ENCODE peak calls at places on chromosomes 12 and 14, in four cellular contexts. J is colonic mucosa, S is tibial artery, K is tibial nerve. A is an unnamed sample.

GRCh38 chr14:38958589-38958988 is 144.4 kb downstream of the SEC23A start:
- DNase-seq in J (no peak), S (no peak), K (no peak), A (no peak)

GRCh38 chr12:8907513-8907912 is 6.8 kb upstream of the PHC1 start:
- DNase-seq in J (no peak), S (no peak), K (no peak), A (no peak)

GRCh38 chr14:34243001-34243400 is 219.0 kb downstream of the SPTSSA start:
- DNase-seq in J (no peak), S (no peak), K (no peak), A (no peak)

GRCh38 chr12:98344034-98344565 is 171.3 kb upstream of the TMPO start:
- DNase-seq in J (no peak), S (no peak), K (no peak), A (no peak)

GRCh38 chr14:51157012-51157411 is 62.1 kb upstream of the TRIM9 start:
- DNase-seq in J (no peak), S (no peak), K (no peak), A (no peak)

GRCh38 chr12:66514581-66514980 is 164.3 kb downstream of the GRIP1 start:
- DNase-seq in J (no peak), S (no peak), K (no peak), A (no peak)

GRCh38 chr14:24072436-24072835 is 1.1 kb downstream of the CPNE6 start:
- DNase-seq in J (no peak), S (no peak), K (no peak), A (no peak)

GRCh38 chr14:96098309-96098998 is 59.3 kb downstream of the C14orf132 start:
- DNase-seq in J (peak; percentile 51), S (peak; percentile 35), K (no peak), A (no peak)

GRCh38 chr14:50835280-50835679 is 4.3 kb upstream of the NIN start:
- DNase-seq in J (no peak), S (no peak), K (no peak), A (no peak)

DNA sequence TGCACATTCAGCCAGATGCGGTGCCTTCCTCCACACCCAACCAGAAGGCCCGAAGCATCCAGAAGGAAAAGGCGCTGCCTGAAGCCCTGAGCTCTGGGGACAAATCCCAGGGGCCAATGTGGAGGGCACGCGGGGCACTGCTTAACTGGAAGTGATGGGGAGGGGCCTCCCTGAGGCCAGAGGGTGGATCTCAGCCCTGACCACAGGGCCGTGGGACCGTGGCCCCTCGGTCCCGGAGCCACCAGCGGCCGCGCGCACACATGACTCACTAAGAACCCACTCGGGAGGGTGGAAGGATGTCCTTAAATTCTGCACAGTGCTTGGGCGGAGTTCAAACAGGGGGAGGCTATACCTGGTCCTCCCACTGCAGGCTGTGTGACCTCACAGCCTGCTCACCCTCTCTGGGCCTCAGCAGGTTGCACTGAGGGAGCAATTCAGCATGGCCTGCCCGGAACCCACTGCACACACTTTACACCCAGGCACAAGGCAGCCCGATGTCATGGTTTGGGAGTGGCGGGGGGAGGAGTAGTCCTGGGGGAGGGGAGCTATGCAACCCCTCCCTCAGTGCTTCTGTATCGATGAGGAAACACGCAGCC is 89.5 kb downstream of the RFLNA start:
- DNase-seq in J (no peak), S (no peak), K (no peak), A (no peak)
- H3K4me1 ChIP-seq in J (peaks cover 7% of the 10 kb centered on the region), S (peaks cover 20% of the 10 kb centered on the region), K (no peaks in the 10 kb centered on the region), A (peaks cover 4% of the 10 kb centered on the region)

DNA sequence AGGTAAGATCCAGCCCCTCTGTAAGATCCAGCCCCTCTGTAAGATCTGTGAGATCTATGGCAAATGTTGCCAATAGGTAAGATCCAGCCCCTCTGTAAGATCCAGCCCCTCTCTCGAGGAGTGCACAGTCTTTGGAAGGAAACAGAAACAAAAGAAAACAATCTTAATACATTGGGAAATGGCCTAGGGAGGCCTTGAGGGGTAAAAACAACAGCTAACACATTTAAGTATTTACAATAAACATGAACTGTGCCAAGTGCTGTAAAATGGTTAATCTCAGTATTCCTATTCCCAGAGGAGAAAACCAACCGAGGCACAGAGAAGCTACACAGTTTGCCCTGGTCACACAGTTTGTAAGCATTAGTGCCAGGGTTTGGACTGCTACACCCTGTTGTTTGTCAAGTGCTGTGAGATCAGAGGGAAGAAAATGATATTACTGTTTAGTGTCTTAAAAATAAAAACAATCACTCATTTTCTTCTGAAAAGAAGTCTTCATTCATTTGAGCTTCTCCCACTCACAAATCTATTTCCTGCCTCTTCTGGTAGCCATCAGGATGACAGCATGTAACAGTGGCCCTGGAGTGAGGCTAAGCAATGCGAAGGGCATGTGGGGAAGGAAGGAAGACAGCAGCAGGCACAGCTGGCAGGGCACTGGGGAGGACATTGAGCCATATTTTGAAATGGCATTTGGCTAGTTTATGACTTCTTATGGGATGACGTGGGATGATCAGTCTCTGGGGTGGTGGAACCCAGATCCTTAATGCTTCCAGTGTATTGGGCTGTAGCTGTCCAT is 118.7 kb upstream of the PTPRQ start:
- DNase-seq in J (no peak), S (no peak), K (no peak), A (no peak)
- H3K36me3 ChIP-seq in J (no peaks in the 10 kb centered on the region), S (no peaks in the 10 kb centered on the region), K (no peaks in the 10 kb centered on the region), A (no peaks in the 10 kb centered on the region)

GRCh38 chr14:68014771-68015170 is 195.2 kb downstream of the RAD51B start:
- DNase-seq in J (no peak), S (no peak), K (no peak), A (no peak)

GRCh38 chr14:68008491-68008890 is 188.9 kb downstream of the RAD51B start:
- DNase-seq in J (no peak), S (no peak), K (no peak), A (no peak)

GRCh38 chr14:68012861-68013260 is 193.3 kb downstream of the RAD51B start:
- DNase-seq in J (no peak), S (no peak), K (no peak), A (no peak)

GRCh38 chr14:68013326-68013725 is 193.7 kb downstream of the RAD51B start:
- DNase-seq in J (no peak), S (no peak), K (no peak), A (no peak)

GRCh38 chr14:68011629-68012028 is 192.1 kb downstream of the RAD51B start:
- DNase-seq in J (no peak), S (no peak), K (no peak), A (no peak)
- H3K4me1 ChIP-seq in J (no peaks in the 10 kb centered on the region), S (no peaks in the 10 kb centered on the region), K (no peaks in the 10 kb centered on the region), A (no peaks in the 10 kb centered on the region)

GRCh38 chr14:22925513-22925912 is 3.7 kb downstream of the PRMT5 start:
- DNase-seq in J (no peak), S (no peak), K (no peak), A (no peak)
- H3K36me3 ChIP-seq in J (peaks cover 9% of the 10 kb centered on the region), S (peaks cover 61% of the 10 kb centered on the region), K (peaks cover 2% of the 10 kb centered on the region), A (peaks cover 35% of the 10 kb centered on the region)

GRCh38 chr12:124379938-124380754 is 85.3 kb downstream of the RFLNA start:
- DNase-seq in J (no peak), S (peak; percentile 81), K (peak; percentile 59), A (no peak)

GRCh38 chr12:124385219-124385969 is 90.5 kb downstream of the RFLNA start:
- DNase-seq in J (no peak), S (no peak), K (no peak), A (no peak)

GRCh38 chr12:124381454-124382207 is 86.7 kb downstream of the RFLNA start:
- DNase-seq in J (peak; percentile 90), S (peak; percentile 92), K (peak; percentile 91), A (no peak)

GRCh38 chr12:124380793-124381453 is 86.0 kb downstream of the RFLNA start:
- DNase-seq in J (no peak), S (no peak), K (no peak), A (no peak)

GRCh38 chr12:124383028-124383427 is 88.1 kb downstream of the RFLNA start:
- DNase-seq in J (no peak), S (no peak), K (no peak), A (no peak)
- H3K4me1 ChIP-seq in J (peaks cover 2% of the 10 kb centered on the region), S (peaks cover 20% of the 10 kb centered on the region), K (no peaks in the 10 kb centered on the region), A (no peaks in the 10 kb centered on the region)

GRCh38 chr12:104296718-104297117 is 6.8 kb upstream of the EID3 start:
- DNase-seq in J (no peak), S (no peak), K (no peak), A (no peak)

GRCh38 chr12:104295954-104296353 is 7.6 kb upstream of the EID3 start:
- DNase-seq in J (no peak), S (no peak), K (no peak), A (no peak)

GRCh38 chr12:104297477-104298113 is 5.9 kb upstream of the EID3 start:
- DNase-seq in J (no peak), S (no peak), K (no peak), A (no peak)

GRCh38 chr12:104303538-104304151 is at the start of gene EID3:
- DNase-seq in J (peak; percentile 89), S (peak; percentile 82), K (peak; percentile 71), A (peak; percentile 84)

DNA sequence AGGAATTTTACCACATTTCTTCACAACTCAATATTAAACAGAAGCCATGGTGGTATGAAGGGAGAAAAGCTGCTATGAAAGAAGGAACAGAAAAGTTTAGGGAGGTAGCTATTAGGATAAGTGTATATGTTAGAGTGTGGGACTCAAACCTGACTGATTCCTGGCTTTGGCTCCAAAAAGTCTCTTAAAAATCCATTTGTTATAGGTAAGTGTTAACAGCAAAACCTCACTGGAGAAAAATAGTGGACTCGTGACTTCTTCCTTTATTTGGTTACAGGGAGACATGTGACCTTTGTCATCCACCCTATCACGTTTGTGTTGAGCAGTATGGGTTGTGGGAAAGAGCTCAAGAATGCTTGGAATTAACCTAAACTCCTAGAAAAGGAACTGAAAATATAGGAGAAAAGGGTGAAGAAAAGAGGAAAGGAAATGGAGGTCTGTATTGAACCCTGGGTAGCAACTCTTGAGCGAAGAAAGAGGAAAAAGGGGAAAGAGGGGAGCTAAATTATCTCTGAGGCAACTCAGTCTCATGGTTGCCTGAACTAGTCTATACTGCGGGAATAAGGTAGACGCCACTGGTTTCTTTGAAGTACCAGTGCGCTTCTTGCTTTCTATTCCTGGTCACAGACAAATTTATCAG is 3.6 kb upstream of the EID3 start:
- DNase-seq in J (no peak), S (no peak), K (no peak), A (no peak)
- H3K36me3 ChIP-seq in J (no peaks in the 10 kb centered on the region), S (peaks cover 22% of the 10 kb centered on the region), K (no peaks in the 10 kb centered on the region), A (no peaks in the 10 kb centered on the region)

GRCh38 chr14:71430321-71431168 is 501.7 kb upstream of the RGS6 start:
- DNase-seq in J (no peak), S (no peak), K (no peak), A (no peak)
- H3K4me1 ChIP-seq in J (no peaks in the 10 kb centered on the region), S (no peaks in the 10 kb centered on the region), K (no peaks in the 10 kb centered on the region), A (peaks cover 3% of the 10 kb centered on the region)

GRCh38 chr14:55158412-55158811 is 29.4 kb downstream of the LGALS3 start:
- DNase-seq in J (no peak), S (no peak), K (no peak), A (no peak)

GRCh38 chr14:55157080-55157479 is 28.0 kb downstream of the LGALS3 start:
- DNase-seq in J (no peak), S (no peak), K (no peak), A (no peak)

GRCh38 chr14:55151601-55152000 is 22.5 kb downstream of the LGALS3 start:
- DNase-seq in J (no peak), S (no peak), K (no peak), A (no peak)

GRCh38 chr14:55152052-55152753 is 23.2 kb downstream of the LGALS3 start:
- DNase-seq in J (no peak), S (no peak), K (no peak), A (no peak)

GRCh38 chr14:55153951-55154350 is 24.9 kb downstream of the LGALS3 start:
- DNase-seq in J (no peak), S (no peak), K (no peak), A (no peak)
- H3K36me3 ChIP-seq in J (no peaks in the 10 kb centered on the region), S (no peaks in the 10 kb centered on the region), K (no peaks in the 10 kb centered on the region), A (no peaks in the 10 kb centered on the region)